ENCODE peak calls at places on chromosomes 6 and 20, in six cellular contexts. Z, N, C, L, G and O are unnamed samples. For H3K4me1, the result is how much of the 10 kb centered on the place peaks cover.

GRCh38 chr6:161088676-161089328 is 97.2 kb downstream of the MAP3K4 start:
- DNase-seq in Z (peak), N (no peak), C (no peak), L (no peak), G (peak), O (no peak)

GRCh38 chr20:53785320-53785719 is 191.7 kb upstream of the ZNF217 start:
- DNase-seq in Z (no peak), N (no peak), C (no peak), L (no peak), G (no peak), O (no peak)

GRCh38 chr20:36155991-36156390 is 1.5 kb downstream of the EPB41L1 start:
- DNase-seq in Z (no peak), N (no peak), C (no peak), L (no peak), G (no peak), O (no peak)

GRCh38 chr6:121356575-121356974 is 22.3 kb upstream of the TBC1D32 start:
- DNase-seq in Z (no peak), N (no peak), C (no peak), L (no peak), G (no peak), O (no peak)

GRCh38 chr6:31663961-31664789 is 622 bp downstream of the GPANK1 start:
- DNase-seq in Z (peak), N (no peak), C (peak), L (peak), G (no peak), O (no peak)

GRCh38 chr20:46931699-46932098 is 37.1 kb downstream of the EYA2 start:
- DNase-seq in Z (no peak), N (no peak), C (peak), L (peak), G (no peak), O (no peak)

GRCh38 chr6:158387036-158387435 is 74.8 kb downstream of the TULP4 start:
- DNase-seq in Z (no peak), N (no peak), C (no peak), L (no peak), G (no peak), O (no peak)

GRCh38 chr6:16238658-16239089 is 287 bp downstream of the GMPR start:
- DNase-seq in Z (no peak), N (no peak), C (no peak), L (no peak), G (no peak), O (peak)

GRCh38 chr20:55067158-55067825 is 591.9 kb downstream of the DOK5 start:
- DNase-seq in Z (no peak), N (no peak), C (no peak), L (no peak), G (no peak), O (no peak)

GRCh38 chr6:73985891-73986290 is 289.9 kb downstream of the CD109 start:
- DNase-seq in Z (no peak), N (no peak), C (no peak), L (no peak), G (no peak), O (no peak)

DNA sequence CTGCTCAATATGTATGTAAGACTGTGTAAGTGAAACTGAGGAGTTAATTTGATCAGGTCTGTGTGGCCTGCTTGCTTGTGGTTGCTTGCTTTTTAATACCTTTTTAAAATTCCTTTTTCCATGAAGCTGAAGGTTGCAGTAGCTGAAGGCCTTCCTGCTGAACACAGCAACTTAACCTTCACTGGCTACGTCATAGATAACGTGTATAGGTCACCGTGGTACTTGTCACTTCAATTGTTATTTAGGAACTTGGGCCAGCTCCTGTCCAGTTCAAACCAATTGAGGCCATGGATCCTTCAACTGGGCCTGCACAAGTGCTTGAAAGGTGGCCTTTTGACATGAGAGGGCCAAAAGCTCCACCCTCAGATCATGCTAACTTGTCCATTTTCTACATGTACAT is 131.6 kb upstream of the BTBD3 start:
- DNase-seq in Z (no peak), N (no peak), C (no peak), L (no peak), G (no peak), O (no peak)
- H3K4me3 ChIP-seq in Z (no peak), N (no peak), C (no peak), L (no peak), G (no peak), O (no peak)

DNA sequence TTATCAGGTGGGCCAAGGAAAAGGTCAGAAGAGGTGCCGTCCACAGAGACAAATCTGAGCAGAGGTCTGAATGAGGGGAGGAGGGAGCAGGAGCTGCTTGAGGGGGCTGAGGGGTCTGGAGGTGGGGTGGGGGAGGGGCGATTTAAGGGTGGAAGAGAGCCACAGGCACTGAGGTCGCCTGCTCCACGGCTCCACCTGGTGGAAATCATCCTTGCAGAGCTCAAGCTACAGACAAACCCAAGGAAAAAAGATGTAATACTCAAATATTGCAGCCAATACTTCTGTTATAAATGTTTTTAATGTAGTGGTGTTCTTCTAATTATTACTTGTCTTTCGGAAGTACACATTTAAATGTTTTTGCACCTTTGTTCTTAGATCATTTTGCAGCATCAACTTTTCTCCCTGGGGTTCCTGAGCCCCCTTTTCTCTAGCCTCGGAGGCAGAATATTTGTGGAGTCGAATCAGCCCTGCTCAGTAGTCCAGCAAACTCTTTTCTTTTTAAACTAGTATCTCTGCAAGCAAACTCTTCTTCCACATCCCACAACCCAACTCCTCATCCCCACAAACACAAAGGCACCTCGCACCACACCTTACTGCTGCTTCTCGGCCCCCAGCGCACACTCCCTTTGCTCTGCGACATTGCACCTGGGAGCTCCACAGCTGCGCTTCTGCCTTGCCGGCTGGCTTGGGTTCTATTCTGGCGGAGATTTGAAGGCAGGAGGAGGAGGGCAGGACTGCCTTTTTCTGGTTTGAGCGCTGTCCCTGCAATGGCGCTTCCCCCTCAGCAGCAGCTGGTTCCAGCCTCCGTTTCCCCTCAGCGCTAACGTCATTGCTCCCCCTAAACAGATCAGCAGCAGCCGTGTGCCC is 51.0 kb upstream of the TFAP2A start:
- DNase-seq in Z (peak), N (no peak), C (no peak), L (no peak), G (peak), O (no peak)
- TF ChIP-seq CTCF in Z (peak), N (no peak), C (no peak), L (peak), G (peak), O (no peak)

GRCh38 chr20:3808141-3808479 is 12.0 kb downstream of the CDC25B start:
- DNase-seq in Z (peak), N (peak), C (peak), L (peak), G (no peak), O (no peak)

GRCh38 chr20:3811421-3812258 is 8.7 kb upstream of the AP5S1 start:
- DNase-seq in Z (peak), N (peak), C (peak), L (peak), G (peak), O (peak)

GRCh38 chr20:3812259-3812681 is 8.1 kb upstream of the AP5S1 start:
- DNase-seq in Z (no peak), N (no peak), C (no peak), L (no peak), G (no peak), O (no peak)

GRCh38 chr20:3805594-3806264 is 9.6 kb downstream of the CDC25B start:
- DNase-seq in Z (peak), N (no peak), C (no peak), L (no peak), G (no peak), O (no peak)

DNA sequence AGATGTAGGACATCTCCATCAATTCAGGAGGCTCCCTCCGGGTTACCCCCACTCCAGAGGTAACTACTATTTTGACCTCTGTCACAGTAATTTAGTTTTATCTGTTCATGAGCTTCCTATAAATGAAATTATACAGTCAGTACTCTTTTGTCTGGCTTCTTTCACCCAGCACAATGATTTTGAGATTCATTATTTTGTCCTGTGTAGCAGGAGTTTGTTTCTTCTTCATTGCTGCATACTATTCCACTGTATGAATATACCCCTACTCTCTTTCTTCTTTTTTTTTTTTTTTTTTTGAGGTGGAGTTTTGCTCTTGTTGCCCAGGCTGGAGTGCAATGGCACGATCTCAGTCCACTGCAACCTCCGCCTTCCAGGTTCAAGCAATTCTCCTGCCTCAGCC is 11.8 kb upstream of the AP5S1 start:
- DNase-seq in Z (no peak), N (no peak), C (no peak), L (no peak), G (no peak), O (no peak)
- H3K4me1 ChIP-seq in Z (under half), N (half or more), C (under half), L (half or more), G (under half), O (half or more)

DNA sequence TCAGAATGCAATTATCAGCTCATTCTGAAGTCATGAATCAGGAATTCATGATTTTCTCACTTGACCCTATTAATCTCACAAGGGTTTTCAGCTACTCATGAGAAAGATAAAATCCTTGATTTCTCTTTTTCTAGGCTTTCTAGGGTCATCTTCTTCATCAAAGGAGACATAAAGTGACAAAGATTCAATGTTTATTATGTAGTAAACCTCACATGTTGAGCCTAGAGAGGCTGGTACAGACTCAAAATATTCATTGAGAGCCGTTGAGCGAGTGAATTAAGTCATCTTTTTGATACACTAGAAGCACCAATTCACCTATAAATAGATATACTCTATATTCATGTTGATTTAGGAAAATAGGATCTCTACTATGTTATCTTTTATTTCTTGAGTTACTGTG is 104.8 kb upstream of the TRAF3IP2 start:
- DNase-seq in Z (no peak), N (no peak), C (no peak), L (no peak), G (no peak), O (no peak)
- H3K4me3 ChIP-seq in Z (no peak), N (no peak), C (no peak), L (peak), G (no peak), O (no peak)

GRCh38 chr6:144266091-144266649 is 19.0 kb upstream of the UTRN start:
- DNase-seq in Z (peak), N (no peak), C (peak), L (peak), G (peak), O (no peak)
- TF ChIP-seq CTCF in Z (no peak), N (no peak), C (no peak), L (no peak), G (no peak), O (no peak)

GRCh38 chr20:50514035-50514337 is 3.8 kb downstream of the PTPN1 start:
- DNase-seq in Z (no peak), N (no peak), C (no peak), L (no peak), G (no peak), O (no peak)
- H3K4me1 ChIP-seq in Z (under half), N (half or more), C (under half), L (half or more), G (under half), O (half or more)

GRCh38 chr6:17473554-17473953 is 80.2 kb downstream of the CAP2 start:
- DNase-seq in Z (no peak), N (no peak), C (peak), L (no peak), G (peak), O (no peak)
- H3K4me3 ChIP-seq in Z (no peak), N (no peak), C (no peak), L (peak), G (no peak), O (no peak)